ENCODE peak calls at places on chromosomes 3 and 15, in ten cellular contexts. S is IMR-90, Z is thoracic aorta, W is astrocyte of the cerebellum, F is heart left ventricle, L is vagina, M is A673, E is ovary, X is AG04449, K is mucosa of descending colon. P is an unnamed sample.

GRCh38 chr3:156516284-156516683 is 38.6 kb downstream of the SSR3 start:
- DNase-seq in S (no peak), K (no peak), E (peak), Z (no peak), L (no peak), F (no peak), X (no peak), M (no peak), W (no peak), P (no peak)

GRCh38 chr15:70722266-70723123 is 40.9 kb downstream of the UACA start:
- DNase-seq in W (no peak), F (no peak), K (no peak), Z (no peak), E (no peak), X (no peak), M (peak), L (no peak), S (peak), P (no peak)

GRCh38 chr3:172142074-172143059 is 103.0 kb downstream of the FNDC3B start:
- DNase-seq in Z (no peak), L (no peak), F (no peak), W (no peak), S (peak), K (no peak), M (peak), X (peak), E (no peak), P (peak)

GRCh38 chr3:130900959-130901358 is 7.1 kb downstream of the ATP2C1 start:
- DNase-seq in Z (no peak), M (no peak), W (no peak), S (peak), K (no peak), E (no peak), L (no peak), X (no peak), F (no peak), P (no peak)

GRCh38 chr3:118089563-118089962 is 945.1 kb downstream of the IGSF11 start:
- DNase-seq in K (no peak), M (no peak), Z (no peak), E (no peak), S (peak), X (peak), L (no peak), F (no peak), W (no peak), P (no peak)

GRCh38 chr3:187999821-188000220 is 154.1 kb upstream of the LPP start:
- DNase-seq in L (no peak), K (peak), W (no peak), E (no peak), X (no peak), Z (no peak), F (no peak), S (no peak), M (peak), P (no peak)

GRCh38 chr3:168251371-168251770 is 155.6 kb upstream of the GOLIM4 start:
- DNase-seq in F (no peak), E (no peak), M (no peak), Z (no peak), X (no peak), K (no peak), W (no peak), L (no peak), S (no peak), P (no peak)

GRCh38 chr3:129304141-129304540 is 25.5 kb downstream of the HMCES start:
- DNase-seq in L (no peak), X (no peak), K (no peak), M (no peak), F (no peak), Z (no peak), S (peak), W (no peak), E (no peak), P (no peak)

GRCh38 chr3:129313983-129314756 is 35.5 kb downstream of the HMCES start:
- DNase-seq in S (peak), W (no peak), M (no peak), Z (no peak), L (no peak), F (peak), E (no peak), X (no peak), K (no peak), P (no peak)

GRCh38 chr3:155326249-155326648 is 32.8 kb upstream of the STRIT1 start:
- DNase-seq in W (no peak), S (no peak), X (no peak), M (no peak), K (no peak), E (no peak), F (no peak), Z (no peak), L (no peak), P (no peak)

GRCh38 chr15:66503780-66504562 is 684 bp downstream of the RPL4 start:
- DNase-seq in S (no peak), L (no peak), M (no peak), X (no peak), Z (no peak), F (no peak), E (no peak), K (no peak), W (no peak), P (no peak)

GRCh38 chr3:120678984-120679383 is 3.1 kb downstream of the HGD start:
- DNase-seq in K (peak), M (no peak), F (no peak), E (no peak), X (no peak), S (no peak), Z (no peak), L (no peak), W (no peak), P (no peak)

GRCh38 chr3:137110392-137110996 is 152.7 kb downstream of the IL20RB start:
- DNase-seq in F (no peak), L (no peak), E (no peak), M (peak), K (peak), X (no peak), W (peak), Z (no peak), S (peak), P (peak)

GRCh38 chr3:21216598-21216997 is 534.4 kb downstream of the ZNF385D start:
- DNase-seq in E (no peak), S (no peak), L (no peak), M (no peak), Z (no peak), W (no peak), X (no peak), F (no peak), K (no peak), P (peak)

GRCh38 chr15:22979069-22979698 is 984 bp downstream of the CYFIP1 start:
- DNase-seq in L (no peak), X (no peak), K (peak), Z (no peak), F (peak), W (no peak), M (peak), E (peak), S (peak), P (no peak)

GRCh38 chr3:58346368-58346767 is 13.7 kb downstream of the PXK start:
- DNase-seq in X (no peak), E (no peak), L (no peak), K (no peak), S (no peak), W (no peak), F (no peak), M (no peak), Z (no peak), P (no peak)
- H3K4me3 ChIP-seq in X (no peak), E (no peak), L (no peak), K (no peak), S (no peak), W (no peak), F (no peak), M (no peak), Z (no peak), P (no peak)

GRCh38 chr3:20141306-20141705 is 44.7 kb downstream of the SGO1 start:
- DNase-seq in Z (no peak), F (no peak), K (no peak), L (no peak), E (no peak), M (no peak), S (no peak), W (no peak), X (no peak), P (no peak)
- H3K4me3 ChIP-seq in Z (no peak), F (no peak), K (no peak), L (no peak), E (no peak), M (no peak), S (no peak), W (no peak), X (no peak), P (no peak)

DNA sequence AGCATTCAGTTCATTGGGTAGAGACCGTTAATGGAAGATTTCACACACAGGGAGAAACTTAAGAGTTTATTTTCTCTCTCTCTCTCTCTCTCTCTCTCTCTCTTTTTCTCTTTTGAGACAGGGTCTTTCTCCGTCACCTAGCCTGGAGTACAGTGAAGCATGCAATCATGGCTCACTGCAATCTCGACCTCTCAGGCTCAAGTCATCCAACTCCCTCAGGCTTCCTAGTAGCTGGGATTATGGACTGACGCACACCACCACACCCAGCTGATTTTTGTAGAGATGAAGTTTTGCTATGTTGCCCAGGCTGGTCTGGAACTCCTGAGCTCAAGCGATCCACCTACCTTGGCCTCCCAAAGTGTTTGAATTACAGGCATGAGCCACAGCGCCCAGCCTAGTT is 1.6 kb downstream of the WDR72 start:
- DNase-seq in W (no peak), M (no peak), Z (no peak), F (no peak), S (no peak), E (no peak), L (no peak), K (no peak), X (no peak), P (no peak)
- H3K4me3 ChIP-seq in W (no peak), M (no peak), Z (no peak), F (no peak), S (no peak), E (no peak), L (no peak), K (no peak), X (no peak), P (no peak)

DNA sequence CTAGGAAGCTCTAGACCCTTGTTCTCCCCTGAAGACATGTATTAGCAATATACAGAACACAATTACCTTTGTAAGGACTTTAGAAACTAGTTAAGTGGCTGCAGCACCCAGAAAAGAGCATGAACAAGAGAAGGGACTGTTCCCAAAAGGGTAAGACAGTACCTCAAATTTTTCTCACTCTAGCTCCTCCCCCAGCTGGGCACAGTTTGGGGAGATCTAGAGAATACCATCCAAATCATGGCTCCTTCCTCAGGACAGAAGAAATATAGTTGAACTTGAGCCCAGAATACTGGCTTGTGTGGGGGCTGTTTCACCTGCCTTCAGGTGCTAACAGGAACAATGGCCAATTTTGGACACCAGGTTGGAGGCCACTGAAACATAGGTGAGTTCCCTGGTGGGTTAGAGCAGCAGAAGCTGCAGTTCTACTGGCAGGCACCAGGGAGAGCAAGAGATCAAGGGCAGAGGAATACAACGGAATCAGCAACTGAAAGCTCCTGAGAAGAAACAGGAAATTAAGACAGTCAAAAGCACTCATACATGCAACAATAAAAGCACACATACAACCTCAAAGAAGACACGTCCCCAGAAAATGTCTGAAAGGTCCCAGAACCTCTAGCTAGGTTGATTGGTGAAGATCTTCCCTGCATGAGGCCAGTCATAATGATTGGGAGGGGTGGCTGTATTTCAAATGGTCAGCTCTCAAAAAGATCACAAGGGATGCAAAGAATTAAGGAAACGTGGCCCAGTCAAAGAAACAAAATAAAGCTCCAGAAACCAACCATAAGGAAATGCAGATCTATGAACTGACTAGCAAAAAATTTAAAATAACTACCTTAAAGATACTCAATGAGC is 104.9 kb upstream of the ASB14 start:
- DNase-seq in M (peak), S (peak), F (no peak), W (peak), X (no peak), Z (no peak), K (peak), E (no peak), L (no peak), P (peak)
- H3K4me3 ChIP-seq in M (no peak), S (no peak), F (no peak), W (no peak), X (no peak), Z (no peak), K (no peak), E (no peak), L (no peak), P (no peak)

GRCh38 chr15:97521390-97521789 is 439.1 kb upstream of the ARRDC4 start:
- DNase-seq in S (no peak), L (no peak), X (no peak), K (no peak), Z (no peak), W (no peak), F (no peak), E (no peak), M (no peak), P (no peak)
- H3K4me3 ChIP-seq in S (no peak), L (no peak), X (no peak), K (no peak), Z (no peak), W (peak), F (peak), E (no peak), M (no peak), P (no peak)

DNA sequence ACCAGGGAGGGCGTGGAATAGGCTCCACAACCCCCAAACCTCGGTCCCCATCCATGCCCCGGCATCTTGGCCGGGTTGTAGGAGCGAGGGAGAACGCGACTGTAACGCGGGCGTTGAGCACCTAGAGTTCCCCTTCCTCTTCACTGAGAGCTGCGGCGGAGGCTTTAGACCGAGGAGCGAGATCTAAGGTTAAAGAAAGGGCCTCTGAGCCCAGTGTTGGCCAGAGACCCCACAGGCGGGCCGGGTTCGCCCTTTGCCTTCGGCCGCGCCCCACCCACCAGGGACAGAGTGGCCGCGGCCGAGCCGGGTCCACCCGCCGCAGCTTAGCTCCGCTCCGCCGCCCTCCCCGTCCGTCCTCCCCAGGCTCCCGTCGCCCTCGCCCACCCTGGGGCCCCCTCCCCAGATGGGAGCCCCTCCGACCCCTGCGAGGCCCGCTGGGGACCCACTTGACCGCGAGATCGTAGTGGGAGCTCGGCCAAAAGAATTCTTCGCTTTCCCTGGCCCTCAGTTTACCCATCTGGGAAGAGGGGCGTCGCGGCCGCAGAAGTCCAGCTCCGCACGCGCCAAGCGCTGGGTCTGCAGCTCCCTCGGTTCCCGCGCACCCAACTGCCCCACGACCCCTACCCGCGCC is 425 bp downstream of the ANPEP start:
- DNase-seq in W (no peak), S (no peak), X (no peak), Z (no peak), M (no peak), K (no peak), E (no peak), L (no peak), F (no peak), P (no peak)
- H3K4me3 ChIP-seq in W (peak), S (peak), X (peak), Z (peak), M (no peak), K (no peak), E (peak), L (peak), F (peak), P (peak)

GRCh38 chr3:33179132-33179531 is 39.5 kb downstream of the SUSD5 start:
- DNase-seq in W (no peak), X (no peak), M (no peak), K (no peak), F (no peak), L (no peak), S (no peak), Z (no peak), E (no peak), P (no peak)

GRCh38 chr3:33187368-33187634 is 31.3 kb downstream of the SUSD5 start:
- DNase-seq in M (no peak), X (no peak), F (no peak), K (no peak), S (peak), E (no peak), W (peak), L (no peak), Z (no peak), P (no peak)

GRCh38 chr3:33186524-33187367 is 31.9 kb downstream of the SUSD5 start:
- DNase-seq in F (no peak), E (no peak), X (no peak), M (no peak), Z (no peak), L (no peak), K (no peak), W (peak), S (peak), P (no peak)

GRCh38 chr3:33181229-33181628 is 37.4 kb downstream of the SUSD5 start:
- DNase-seq in M (no peak), F (no peak), W (no peak), L (no peak), K (no peak), Z (no peak), E (no peak), S (no peak), X (no peak), P (no peak)

DNA sequence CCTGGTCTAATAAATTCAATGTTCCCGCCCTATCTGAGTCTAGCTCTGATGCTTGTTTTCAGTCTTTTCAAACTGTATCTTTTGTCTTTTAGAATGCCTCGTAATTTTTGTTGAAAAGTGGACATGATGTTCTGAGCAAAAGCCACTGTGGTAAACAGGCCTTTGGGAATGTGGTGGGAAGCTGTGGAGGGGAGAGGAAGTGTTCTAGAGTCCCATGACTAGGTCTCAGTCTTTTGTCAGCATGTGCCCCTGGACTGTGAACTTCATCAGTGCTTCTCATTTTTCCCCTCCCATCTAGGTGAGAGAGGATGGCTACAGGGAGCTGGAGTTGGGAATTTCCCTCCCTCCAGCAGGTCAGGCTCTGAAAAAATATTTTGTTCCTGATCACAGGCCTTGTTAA is 33.7 kb downstream of the SUSD5 start:
- DNase-seq in K (no peak), L (no peak), F (no peak), E (no peak), S (no peak), X (no peak), W (no peak), Z (no peak), M (no peak), P (no peak)
- H3K4me3 ChIP-seq in K (no peak), L (no peak), F (no peak), E (no peak), S (no peak), X (no peak), W (no peak), Z (no peak), M (no peak), P (no peak)

DNA sequence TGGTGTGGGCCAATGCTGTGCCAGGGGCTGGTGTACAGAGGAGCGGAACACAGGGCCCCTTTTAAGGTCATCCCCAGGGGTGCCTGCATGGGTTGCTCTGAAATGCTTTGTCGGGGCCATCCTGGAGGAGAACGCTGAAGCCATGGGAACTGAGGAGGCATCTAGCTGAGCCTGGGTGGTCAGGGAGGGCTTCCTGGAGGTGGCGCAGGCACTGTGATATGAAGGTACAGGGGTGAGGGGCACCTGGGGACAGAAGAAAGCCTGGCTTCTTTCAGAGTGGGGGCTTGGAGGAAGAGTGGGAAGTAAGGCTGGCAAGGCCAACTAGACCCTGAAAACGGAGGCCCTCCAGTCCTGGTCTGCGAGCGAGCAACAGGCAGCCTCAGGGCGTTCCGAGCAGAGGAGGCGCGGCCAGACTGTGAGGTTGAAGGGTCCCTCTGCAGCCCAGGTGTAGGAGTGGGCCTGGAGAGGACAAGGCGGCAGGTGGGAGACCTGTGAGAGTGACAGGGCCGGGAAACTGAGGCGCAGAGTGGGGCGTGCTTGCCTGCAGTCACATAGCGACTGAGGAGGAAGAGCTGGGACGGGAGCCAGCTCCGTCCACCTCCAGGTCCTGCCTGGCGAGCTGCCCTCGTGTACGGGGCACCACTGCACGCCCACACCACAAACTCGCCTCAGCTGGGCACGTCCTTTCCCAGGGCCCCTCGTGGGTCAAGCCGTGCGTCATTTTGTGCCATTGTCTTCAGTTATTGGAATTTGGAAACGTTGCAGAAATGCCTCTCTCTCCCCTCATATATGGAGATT is 4.1 kb downstream of the FBLN2 start:
- DNase-seq in Z (no peak), S (no peak), M (no peak), K (no peak), F (peak), X (no peak), W (no peak), E (no peak), L (no peak), P (no peak)
- H3K4me3 ChIP-seq in Z (no peak), S (no peak), M (no peak), K (no peak), F (peak), X (no peak), W (no peak), E (no peak), L (no peak), P (no peak)

P was measured in HFF-Myc.